ENCODE peak calls at places on chromosome 12, in six cellular contexts. A is aorta; S is CD4-positive, CD25-positive, alpha-beta regulatory T cell; X is CD8-positive, alpha-beta memory T cell; E is right cardiac atrium; H is CD8-positive, alpha-beta T cell. T is an unnamed sample.

GRCh38 chr12:122886851-122887816 is 8.8 kb downstream of the VPS37B start:
- DNase-seq in S (no peak), A (no peak), X (no peak), H (no peak), E (no peak), T (peak; percentile 59)

GRCh38 chr12:87363497-87364084 is 665.6 kb downstream of the C12orf50 start:
- DNase-seq in S (no peak), X (no peak), E (no peak), H (no peak), A (no peak), T (no peak)

GRCh38 chr12:58540480-58541299 is 379.6 kb downstream of the LRIG3 start:
- DNase-seq in E (peak; percentile 71), X (no peak), S (no peak), A (peak; percentile 74), H (no peak), T (peak; percentile 96)

GRCh38 chr12:43882578-43883178 is 46.8 kb downstream of the TMEM117 start:
- DNase-seq in H (peak; percentile 9), X (peak; percentile 37), A (no peak), E (no peak), S (peak; percentile 48), T (no peak)

GRCh38 chr12:50598321-50598862 is 93.6 kb downstream of the DIP2B start:
- DNase-seq in X (no peak), A (no peak), E (no peak), H (no peak), S (no peak), T (no peak)

GRCh38 chr12:78343657-78344056 is 513.0 kb downstream of the NAV3 start:
- DNase-seq in E (no peak), A (no peak), S (no peak), X (no peak), H (no peak), T (no peak)

GRCh38 chr12:66197413-66198055 is 8.5 kb downstream of the IRAK3 start:
- DNase-seq in A (no peak), X (no peak), E (no peak), S (no peak), H (no peak), T (peak; percentile 18)

GRCh38 chr12:19572920-19573558 is 133.7 kb downstream of the AEBP2 start:
- DNase-seq in S (no peak), E (no peak), H (no peak), A (no peak), X (no peak), T (peak; percentile 89)

GRCh38 chr12:59452259-59452658 is 143.6 kb upstream of the SLC16A7 start:
- DNase-seq in X (no peak), H (no peak), S (no peak), E (no peak), A (no peak), T (no peak)

GRCh38 chr12:64691793-64692583 is 67.2 kb downstream of the GNS start:
- DNase-seq in H (no peak), A (no peak), E (no peak), X (no peak), S (no peak), T (no peak)

GRCh38 chr12:120733574-120733973 is 7.9 kb downstream of the ACADS start:
- DNase-seq in H (no peak), A (no peak), E (no peak), S (no peak), X (no peak), T (no peak)

GRCh38 chr12:14618990-14619389 is 51.3 kb upstream of the PLBD1 start:
- DNase-seq in E (no peak), S (no peak), A (no peak), H (no peak), X (peak; percentile 3), T (peak; percentile 61)

GRCh38 chr12:53200458-53201169 is 6.4 kb downstream of the ITGB7 start:
- DNase-seq in X (no peak), H (no peak), A (peak; percentile 24), E (no peak), S (peak; percentile 49), T (no peak)

GRCh38 chr12:32828120-32828519 is 68.5 kb downstream of the PKP2 start:
- DNase-seq in X (no peak), E (no peak), A (no peak), H (no peak), S (no peak), T (no peak)

GRCh38 chr12:47068539-47068938 is 10.9 kb upstream of the PCED1B start:
- DNase-seq in E (no peak), A (no peak), H (no peak), X (no peak), S (no peak), T (peak; percentile 90)

GRCh38 chr12:106311139-106311538 is 8.6 kb downstream of the TCP11L2 start:
- DNase-seq in X (no peak), H (no peak), S (no peak), A (no peak), E (no peak), T (no peak)

GRCh38 chr12:48106574-48107251 is 834 bp upstream of the SENP1 start:
- DNase-seq in E (no peak), H (no peak), A (no peak), S (no peak), X (no peak), T (no peak)

GRCh38 chr12:119301367-119301766 is 33.2 kb upstream of the CCDC60 start:
- DNase-seq in S (no peak), E (peak; percentile 15), X (no peak), A (no peak), H (no peak), T (no peak)

GRCh38 chr12:55718650-55719275 is 1.4 kb upstream of the RDH5 start:
- DNase-seq in H (no peak), X (no peak), E (peak; percentile 25), S (no peak), A (peak; percentile 51), T (no peak)

GRCh38 chr12:44385964-44386363 is 490.2 kb downstream of the NELL2 start:
- DNase-seq in E (no peak), A (no peak), X (no peak), S (no peak), H (no peak), T (no peak)

GRCh38 chr12:106415134-106415533 is 57.6 kb downstream of the POLR3B start:
- DNase-seq in X (no peak), S (no peak), E (no peak), A (no peak), H (no peak), T (no peak)

GRCh38 chr12:6307521-6307920 is 3.0 kb upstream of the PLEKHG6 start:
- DNase-seq in E (no peak), H (no peak), A (peak; percentile 73), X (no peak), S (no peak), T (no peak)

GRCh38 chr12:28611115-28611435 is 420.8 kb downstream of the CCDC91 start:
- DNase-seq in A (no peak), E (no peak), S (no peak), H (no peak), X (no peak), T (no peak)

GRCh38 chr12:20555771-20556170 is 139.4 kb upstream of the SLCO1C1 start:
- DNase-seq in S (no peak), A (no peak), E (no peak), H (no peak), X (no peak), T (no peak)

GRCh38 chr12:109725321-109726105 is 11.9 kb downstream of the FAM222A start:
- DNase-seq in X (no peak), A (peak; percentile 10), E (peak; percentile 5), S (no peak), H (no peak), T (peak; percentile 47)

GRCh38 chr12:109134186-109134917 is 18.0 kb downstream of the ACACB start:
- DNase-seq in H (no peak), A (peak; percentile 59), S (no peak), X (no peak), E (peak; percentile 66), T (peak; percentile 91)

GRCh38 chr12:77724367-77724957 is 106.2 kb upstream of the NAV3 start:
- DNase-seq in H (no peak), E (no peak), X (no peak), S (no peak), A (no peak), T (no peak)

GRCh38 chr12:14774944-14775651 is 28.2 kb downstream of the WBP11 start:
- DNase-seq in A (peak; percentile 73), S (no peak), H (peak; percentile 11), X (peak; percentile 18), E (peak; percentile 55), T (no peak)

GRCh38 chr12:64796205-64796845 is 28.1 kb upstream of the TBC1D30 start:
- DNase-seq in E (peak; percentile 36), X (peak; percentile 54), S (peak; percentile 68), A (no peak), H (peak; percentile 30), T (peak; percentile 85)

GRCh38 chr12:508795-509194 is 49.1 kb downstream of the B4GALNT3 start:
- DNase-seq in A (no peak), E (no peak), X (no peak), H (no peak), S (no peak), T (peak; percentile 81)

GRCh38 chr12:113088971-113089756 is 32.6 kb downstream of the DTX1 start:
- DNase-seq in E (no peak), X (peak; percentile 19), S (peak; percentile 32), H (peak; percentile 16), A (no peak), T (no peak)
- H3K4me1 ChIP-seq in E (no peaks in the 10 kb centered on the region), X (peaks cover 84% of the 10 kb centered on the region), S (peaks cover 60% of the 10 kb centered on the region), H (peaks cover 76% of the 10 kb centered on the region), A (no peaks in the 10 kb centered on the region), T (no peaks in the 10 kb centered on the region)

GRCh38 chr12:52190860-52191729 is 719 bp downstream of the KRT80 start:
- DNase-seq in A (no peak), H (no peak), X (no peak), E (no peak), S (no peak), T (no peak)
- H3K4me3 ChIP-seq in A (no peak overlapping the region), H (no peak overlapping the region), X (no peak overlapping the region), E (no peak overlapping the region), S (no peak overlapping the region), T (no peak overlapping the region)

GRCh38 chr12:124678421-124678893 is 111.0 kb upstream of the NCOR2 start:
- DNase-seq in E (no peak), A (no peak), X (no peak), H (no peak), S (no peak), T (no peak)
- H3K4me1 ChIP-seq in E (peaks cover 8% of the 10 kb centered on the region), A (no peaks in the 10 kb centered on the region), X (no peaks in the 10 kb centered on the region), H (no peaks in the 10 kb centered on the region), S (no peaks in the 10 kb centered on the region), T (peaks cover 6% of the 10 kb centered on the region)

GRCh38 chr12:70928066-70928465 is 7.5 kb upstream of the PTPRR start:
- DNase-seq in H (no peak), S (no peak), X (no peak), E (no peak), A (no peak), T (no peak)

GRCh38 chr12:70929029-70929428 is 8.5 kb upstream of the PTPRR start:
- DNase-seq in A (no peak), S (no peak), X (no peak), E (no peak), H (no peak), T (no peak)

GRCh38 chr12:70936414-70936813 is 15.9 kb upstream of the PTPRR start:
- DNase-seq in H (no peak), E (no peak), S (no peak), A (no peak), X (no peak), T (no peak)

GRCh38 chr12:70927356-70927755 is 6.8 kb upstream of the PTPRR start:
- DNase-seq in A (no peak), X (no peak), E (no peak), S (no peak), H (no peak), T (no peak)

GRCh38 chr12:70933133-70933532 is 12.6 kb upstream of the PTPRR start:
- DNase-seq in E (no peak), X (no peak), H (no peak), A (no peak), S (no peak), T (no peak)
- H3K4me3 ChIP-seq in E (no peak overlapping the region), X (no peak overlapping the region), H (no peak overlapping the region), A (no peak overlapping the region), S (no peak overlapping the region), T (no peak overlapping the region)

T was measured in endodermal cell.